ENCODE peak calls at places on chromosomes 12 and 14, in seven cellular contexts. X, G, L, J, P, Z and A are unnamed samples.

GRCh38 chr12:47775100-47775911 is 2.3 kb downstream of the SLC48A1 start:
- DNase-seq in G (no peak), L (no peak), J (no peak), P (no peak), X (peak; percentile 74), Z (no peak), A (no peak)

GRCh38 chr12:51009038-51009437 is 17.1 kb downstream of the SLC11A2 start:
- DNase-seq in Z (peak; percentile 57), L (no peak), X (no peak), P (no peak), J (peak; percentile 85), G (no peak), A (no peak)

GRCh38 chr14:103228076-103228806 is 105.0 kb downstream of the TNFAIP2 start:
- DNase-seq in X (no peak), P (no peak), J (no peak), G (no peak), Z (no peak), L (no peak), A (no peak)

GRCh38 chr12:58420496-58420895 is 479.1 kb downstream of the ATP23 start:
- DNase-seq in J (no peak), L (no peak), Z (no peak), X (peak; percentile 79), P (no peak), G (peak; percentile 58), A (peak; percentile 87)

GRCh38 chr12:47799357-47799955 is 20.2 kb downstream of the HDAC7 start:
- DNase-seq in X (peak; percentile 45), G (no peak), L (no peak), Z (no peak), J (no peak), P (no peak), A (no peak)

GRCh38 chr14:31934767-31935266 is 142.3 kb upstream of the ARHGAP5 start:
- DNase-seq in J (no peak), Z (peak; percentile 67), P (peak; percentile 70), G (no peak), X (peak; percentile 67), L (no peak), A (peak; percentile 32)

GRCh38 chr14:24997335-24997734 is 52.6 kb downstream of the STXBP6 start:
- DNase-seq in X (no peak), G (no peak), L (no peak), J (no peak), Z (no peak), P (no peak), A (no peak)

GRCh38 chr14:48731260-48731659 is 854.9 kb downstream of the RPS29 start:
- DNase-seq in Z (no peak), P (no peak), X (no peak), G (no peak), L (no peak), J (no peak), A (no peak)

GRCh38 chr12:46981627-46982026 is 97.8 kb upstream of the PCED1B start:
- DNase-seq in G (no peak), X (peak; percentile 54), P (no peak), Z (no peak), L (no peak), J (no peak), A (no peak)

GRCh38 chr14:29649170-29649569 is 278.5 kb downstream of the PRKD1 start:
- DNase-seq in Z (no peak), P (no peak), X (no peak), L (no peak), G (no peak), J (no peak), A (no peak)

GRCh38 chr12:124392271-124392990 is 97.5 kb downstream of the RFLNA start:
- DNase-seq in P (peak; percentile 24), G (peak; percentile 77), J (peak; percentile 63), Z (peak; percentile 40), X (peak; percentile 80), L (peak; percentile 41), A (no peak)

GRCh38 chr12:2282321-2282720 is 229.5 kb downstream of the CACNA1C start:
- DNase-seq in L (no peak), P (peak; percentile 37), X (no peak), J (no peak), G (no peak), Z (no peak), A (no peak)

GRCh38 chr12:22733756-22734155 is 108.8 kb downstream of the ETNK1 start:
- DNase-seq in Z (no peak), L (no peak), X (peak; percentile 53), P (no peak), G (no peak), J (no peak), A (no peak)

GRCh38 chr12:41473441-41473840 is 285.3 kb downstream of the PDZRN4 start:
- DNase-seq in P (no peak), J (no peak), G (no peak), L (no peak), Z (no peak), X (no peak), A (no peak)

GRCh38 chr12:40946612-40947194 is 241.4 kb upstream of the PDZRN4 start:
- DNase-seq in X (peak; percentile 58), G (no peak), P (peak; percentile 55), Z (no peak), J (no peak), L (no peak), A (peak; percentile 75)

GRCh38 chr14:70023871-70024270 is 144.7 kb downstream of the SMOC1 start:
- DNase-seq in P (no peak), J (no peak), X (no peak), Z (no peak), L (no peak), G (no peak), A (no peak)
- H3K27me3 ChIP-seq in P (no peaks in the 10 kb centered on the region), J (peaks cover 19% of the 10 kb centered on the region), X (no peaks in the 10 kb centered on the region), Z (peaks cover 4% of the 10 kb centered on the region), L (no peaks in the 10 kb centered on the region), G (peaks cover 9% of the 10 kb centered on the region), A (no peaks in the 10 kb centered on the region)

GRCh38 chr12:55789893-55790292 is 27.6 kb downstream of the SARNP start:
- DNase-seq in Z (no peak), L (no peak), X (no peak), J (no peak), P (no peak), G (no peak), A (no peak)
- H3K36me3 ChIP-seq in Z (peaks cover 66% of the 10 kb centered on the region), L (peaks cover 15% of the 10 kb centered on the region), X (peaks cover 71% of the 10 kb centered on the region), J (peaks cover 97% of the 10 kb centered on the region), P (peaks cover 57% of the 10 kb centered on the region), G (peaks cover 44% of the 10 kb centered on the region), A (peaks cover 85% of the 10 kb centered on the region)

GRCh38 chr12:52013626-52014310 is 7.0 kb downstream of the TAMALIN start:
- DNase-seq in X (no peak), Z (no peak), G (no peak), L (no peak), P (no peak), J (no peak), A (no peak)
- H3K27me3 ChIP-seq in X (no peaks in the 10 kb centered on the region), Z (peaks cover 26% of the 10 kb centered on the region), G (no peaks in the 10 kb centered on the region), L (no peaks in the 10 kb centered on the region), P (peaks cover 17% of the 10 kb centered on the region), J (peaks cover 13% of the 10 kb centered on the region), A (no peaks in the 10 kb centered on the region)

DNA sequence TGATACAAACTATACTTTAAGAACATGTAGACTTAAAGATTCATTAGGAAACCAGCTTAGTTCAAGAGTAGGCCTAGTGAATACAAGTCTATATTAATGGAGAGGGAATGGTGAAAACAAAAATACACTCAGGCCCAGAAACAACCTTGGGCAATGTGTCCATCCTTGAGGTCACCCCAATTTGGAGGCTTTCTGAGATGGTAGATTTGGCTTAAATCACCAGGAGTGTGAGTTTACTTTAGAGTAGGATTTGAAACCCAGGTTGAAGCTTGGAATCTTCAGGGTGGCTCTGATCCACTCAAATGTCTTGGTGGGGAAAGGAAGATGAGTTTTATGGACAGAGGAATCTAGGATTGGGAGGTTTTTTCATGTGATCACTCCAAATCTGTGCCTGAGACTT is 10.5 kb downstream of the LDHB start:
- DNase-seq in P (no peak), J (no peak), Z (no peak), X (no peak), L (no peak), G (no peak), A (no peak)
- H3K36me3 ChIP-seq in P (peaks cover 76% of the 10 kb centered on the region), J (peaks cover 70% of the 10 kb centered on the region), Z (peaks cover 28% of the 10 kb centered on the region), X (peaks cover 69% of the 10 kb centered on the region), L (peaks cover 9% of the 10 kb centered on the region), G (peaks cover 85% of the 10 kb centered on the region), A (peaks cover 97% of the 10 kb centered on the region)

GRCh38 chr14:78143489-78144145 is 26.6 kb upstream of the NRXN3 start:
- DNase-seq in L (no peak), G (no peak), X (peak; percentile 45), Z (no peak), P (no peak), J (no peak), A (no peak)
- H3K27me3 ChIP-seq in L (no peaks in the 10 kb centered on the region), G (no peaks in the 10 kb centered on the region), X (no peaks in the 10 kb centered on the region), Z (peaks cover 5% of the 10 kb centered on the region), P (peaks cover 43% of the 10 kb centered on the region), J (no peaks in the 10 kb centered on the region), A (no peaks in the 10 kb centered on the region)

GRCh38 chr12:76057316-76057715 is 25.7 kb upstream of the PHLDA1 start:
- DNase-seq in X (no peak), J (no peak), Z (no peak), G (no peak), L (no peak), P (no peak), A (no peak)

GRCh38 chr12:76064904-76065303 is 19.6 kb downstream of the NAP1L1 start:
- DNase-seq in P (no peak), L (no peak), J (no peak), X (peak; percentile 20), Z (no peak), G (no peak), A (no peak)

GRCh38 chr12:76065917-76066316 is 18.6 kb downstream of the NAP1L1 start:
- DNase-seq in G (no peak), L (no peak), J (no peak), Z (no peak), X (no peak), P (no peak), A (no peak)

GRCh38 chr12:76055393-76055792 is 23.8 kb upstream of the PHLDA1 start:
- DNase-seq in X (no peak), J (no peak), L (no peak), P (no peak), G (no peak), Z (no peak), A (no peak)

DNA sequence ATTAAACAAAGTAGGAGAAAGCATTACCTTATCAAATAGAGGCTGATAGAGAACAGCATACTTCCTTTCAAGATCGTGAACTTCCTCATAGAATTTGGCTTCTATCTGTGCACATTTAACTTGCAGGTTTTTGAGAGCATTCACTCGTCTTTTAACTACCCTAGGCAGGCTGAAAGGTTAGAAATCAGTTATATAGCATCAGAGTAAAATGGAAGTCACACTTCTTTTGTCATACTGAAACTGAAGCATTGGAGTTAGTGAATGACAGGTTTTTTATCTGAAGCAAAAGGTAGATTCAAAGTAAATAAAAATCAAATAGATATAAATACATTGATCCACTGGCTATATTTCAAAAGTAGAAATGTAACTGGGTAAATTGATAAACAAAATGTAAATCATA is 24.4 kb downstream of the NAP1L1 start:
- DNase-seq in G (no peak), X (no peak), Z (no peak), J (no peak), L (no peak), P (no peak), A (no peak)
- H3K36me3 ChIP-seq in G (peaks cover 57% of the 10 kb centered on the region), X (peaks cover 88% of the 10 kb centered on the region), Z (peaks cover 6% of the 10 kb centered on the region), J (peaks cover 89% of the 10 kb centered on the region), L (peaks cover 11% of the 10 kb centered on the region), P (peaks cover 39% of the 10 kb centered on the region), A (peaks cover 95% of the 10 kb centered on the region)